ENCODE peak calls at places on chromosome 12, in five cellular contexts. J, V, W, U and G are unnamed samples.

GRCh38 chr12:130398089-130398848 is 60.6 kb downstream of the PIWIL1 start:
- DNase-seq in U (no peak), J (no peak), W (no peak), V (no peak), G (no peak)

GRCh38 chr12:123106640-123107359 is 44.1 kb downstream of the PITPNM2 start:
- DNase-seq in U (no peak), J (no peak), W (no peak), V (peak), G (peak)

GRCh38 chr12:110426300-110426910 is 22.9 kb upstream of the ANAPC7 start:
- DNase-seq in U (no peak), J (no peak), V (no peak), W (no peak), G (no peak)

GRCh38 chr12:124505001-124505818 is 62.2 kb downstream of the NCOR2 start:
- DNase-seq in W (no peak), V (no peak), J (no peak), U (no peak), G (no peak)

GRCh38 chr12:111451649-111452129 is 46.0 kb downstream of the SH2B3 start:
- DNase-seq in J (no peak), W (peak), V (peak), U (peak), G (no peak)

GRCh38 chr12:46553266-46553665 is 180.7 kb upstream of the SLC38A2 start:
- DNase-seq in U (no peak), V (no peak), W (peak), J (peak), G (peak)

GRCh38 chr12:22299294-22299912 is 35.1 kb downstream of the ST8SIA1 start:
- DNase-seq in W (no peak), U (no peak), J (no peak), V (no peak), G (no peak)

GRCh38 chr12:123967121-123967586 is 5.5 kb downstream of the CCDC92 start:
- DNase-seq in V (no peak), U (no peak), W (no peak), J (no peak), G (no peak)

GRCh38 chr12:122072031-122072970 is 6.3 kb upstream of the MLXIP start:
- DNase-seq in U (peak), J (peak), V (no peak), W (peak), G (no peak)

GRCh38 chr12:114933428-114934160 is 249.6 kb upstream of the TBX3 start:
- DNase-seq in J (no peak), W (peak), U (no peak), V (no peak), G (no peak)

DNA sequence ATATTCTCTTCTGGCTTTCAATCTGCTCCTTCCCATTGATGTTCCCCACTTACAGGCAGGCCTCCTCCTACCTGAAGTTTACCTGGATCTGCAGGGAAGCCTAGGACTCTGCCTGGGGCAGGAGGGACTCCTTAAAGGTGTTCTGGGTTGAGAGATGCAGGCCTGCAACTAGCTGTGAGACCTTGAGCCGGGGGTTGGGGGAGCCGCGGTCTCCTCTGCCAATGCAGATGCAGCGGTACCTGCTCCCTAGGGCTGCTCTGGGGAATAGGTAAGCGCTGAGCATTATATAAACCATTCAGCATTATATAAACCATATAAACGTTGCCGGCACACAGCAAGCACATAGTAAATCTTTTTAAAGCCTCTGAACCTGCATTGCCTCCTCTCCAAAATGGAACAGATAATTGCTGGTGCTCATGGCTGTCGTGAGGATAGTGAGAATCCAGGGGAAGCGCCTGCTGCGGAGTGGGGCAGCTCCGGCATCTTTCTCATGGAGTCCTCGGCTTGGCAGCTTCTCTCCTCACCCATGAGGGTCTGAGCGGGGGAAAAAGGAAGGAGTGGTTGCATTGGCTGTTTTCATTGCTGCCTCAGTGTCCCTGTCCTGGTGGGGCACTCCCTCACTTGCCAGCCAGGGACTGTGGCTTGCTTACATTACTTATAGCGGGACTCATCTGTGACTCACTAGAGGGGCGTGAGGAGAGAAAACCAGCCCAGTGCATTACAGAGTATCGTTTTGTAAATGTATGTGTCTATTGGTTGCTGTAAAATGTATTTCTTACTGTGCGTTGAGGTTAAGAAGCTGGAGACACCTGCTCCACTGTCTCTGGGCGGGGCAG is 12.5 kb upstream of the KRT80 start:
- DNase-seq in U (peak), V (no peak), W (peak), J (no peak), G (no peak)
- TF ChIP-seq CTCF in U (no peak), V (no peak), W (no peak), J (no peak), G (no peak)

DNA sequence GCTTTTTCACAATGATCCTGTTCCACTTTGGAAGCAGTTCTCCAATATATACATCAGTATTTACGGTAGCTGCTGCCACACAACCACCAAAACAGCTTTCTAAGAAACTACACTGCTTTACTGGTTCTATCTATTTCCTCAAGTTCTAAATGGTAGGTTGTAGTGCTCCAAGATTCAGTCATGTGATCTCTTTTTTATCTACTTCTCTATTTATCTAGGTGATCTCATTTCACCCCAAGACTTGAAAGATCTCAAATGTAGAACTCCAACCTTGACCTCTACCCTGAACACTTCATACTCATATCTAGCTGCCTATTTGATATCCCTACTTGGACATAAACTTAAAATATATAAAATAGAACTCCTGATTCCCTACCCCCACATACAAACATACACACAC is 133.9 kb upstream of the RAP1B start:
- DNase-seq in W (no peak), V (no peak), J (no peak), U (no peak), G (no peak)
- TF ChIP-seq CTCF in W (no peak), V (no peak), J (no peak), U (no peak), G (no peak)

GRCh38 chr12:102095677-102096263 is 24.1 kb downstream of the NUP37 start:
- DNase-seq in J (no peak), W (peak), U (no peak), V (peak), G (no peak)
- TF ChIP-seq CTCF in J (no peak), W (peak), U (no peak), V (peak), G (peak)

GRCh38 chr12:75985566-75985965 is 46.0 kb downstream of the PHLDA1 start:
- DNase-seq in V (no peak), J (no peak), W (no peak), U (no peak), G (no peak)
- TF ChIP-seq CTCF in V (no peak), J (no peak), W (no peak), U (no peak), G (no peak)

GRCh38 chr12:103751171-103751570 is 89.9 kb downstream of the NT5DC3 start:
- DNase-seq in V (no peak), W (no peak), U (no peak), J (no peak), G (peak)
- TF ChIP-seq CTCF in V (no peak), W (no peak), U (no peak), J (no peak), G (no peak)

GRCh38 chr12:3342051-3342450 is 149.0 kb upstream of the PRMT8 start:
- DNase-seq in U (no peak), J (peak), W (peak), V (peak), G (peak)
- TF ChIP-seq CTCF in U (peak), J (peak), W (peak), V (no peak), G (no peak)